ENCODE peak calls at places on chromosome 2, in five cellular contexts. One of them, this sample, is unnamed.
A peak's percentile ranks its signal among the peaks of the same experiment; 100 is the strongest.

GRCh38 chr2:157236404-157236803 is 21.1 kb upstream of the GALNT5 start:
- DNase-seq in NCI-H460: no peak
- DNase-seq in heart left ventricle: no peak
- DNase-seq in fibroblast of pulmonary artery: no peak
- DNase-seq in amygdala: no peak
- DNase-seq in this sample: no peak

GRCh38 chr2:170815311-170815710 is 1.4 kb upstream of the GAD1 start:
- DNase-seq in NCI-H460: no peak
- DNase-seq in amygdala: no peak
- DNase-seq in heart left ventricle: no peak
- DNase-seq in fibroblast of pulmonary artery: no peak
- DNase-seq in this sample: no peak

GRCh38 chr2:99911711-99912110 is 230.7 kb downstream of the AFF3 start:
- DNase-seq in heart left ventricle: no peak
- DNase-seq in fibroblast of pulmonary artery: no peak
- DNase-seq in NCI-H460: no peak
- DNase-seq in amygdala: no peak
- DNase-seq in this sample: no peak

GRCh38 chr2:200350796-200351195 is 44.3 kb downstream of the SPATS2L start:
- DNase-seq in amygdala: no peak
- DNase-seq in heart left ventricle: no peak
- DNase-seq in fibroblast of pulmonary artery: peak; percentile 79
- DNase-seq in NCI-H460: no peak
- DNase-seq in this sample: no peak

GRCh38 chr2:239236043-239236807 is 164.6 kb downstream of the HDAC4 start:
- DNase-seq in amygdala: no peak
- DNase-seq in heart left ventricle: no peak
- DNase-seq in fibroblast of pulmonary artery: no peak
- DNase-seq in NCI-H460: no peak
- DNase-seq in this sample: no peak

GRCh38 chr2:26318950-26319349 is 27.0 kb upstream of the SELENOI start:
- DNase-seq in NCI-H460: no peak
- DNase-seq in amygdala: no peak
- DNase-seq in fibroblast of pulmonary artery: no peak
- DNase-seq in heart left ventricle: no peak
- DNase-seq in this sample: peak; percentile 79

GRCh38 chr2:213238753-213239591 is 45.3 kb upstream of the SPAG16 start:
- DNase-seq in amygdala: no peak
- DNase-seq in heart left ventricle: no peak
- DNase-seq in NCI-H460: peak; percentile 24
- DNase-seq in fibroblast of pulmonary artery: peak; percentile 95
- DNase-seq in this sample: no peak

GRCh38 chr2:223853425-223853837 is 16.0 kb upstream of the AP1S3 start:
- DNase-seq in amygdala: no peak
- DNase-seq in fibroblast of pulmonary artery: no peak
- DNase-seq in heart left ventricle: no peak
- DNase-seq in NCI-H460: no peak
- DNase-seq in this sample: no peak

GRCh38 chr2:164538250-164538866 is 82.9 kb downstream of the GRB14 start:
- DNase-seq in amygdala: no peak
- DNase-seq in fibroblast of pulmonary artery: peak; percentile 59
- DNase-seq in heart left ventricle: no peak
- DNase-seq in NCI-H460: peak; percentile 36
- DNase-seq in this sample: no peak

GRCh38 chr2:72924353-72925240 is 7.3 kb downstream of the EMX1 start:
- DNase-seq in heart left ventricle: no peak
- DNase-seq in amygdala: no peak
- DNase-seq in fibroblast of pulmonary artery: no peak
- DNase-seq in NCI-H460: no peak
- DNase-seq in this sample: no peak

GRCh38 chr2:86541282-86541681 is 22.0 kb downstream of the CHMP3 start:
- DNase-seq in amygdala: no peak
- DNase-seq in heart left ventricle: no peak
- DNase-seq in fibroblast of pulmonary artery: peak; percentile 37
- DNase-seq in NCI-H460: no peak
- DNase-seq in this sample: no peak

GRCh38 chr2:88067189-88067588 is 436 bp upstream of the SMYD1 start:
- DNase-seq in NCI-H460: no peak
- DNase-seq in heart left ventricle: peak; percentile 61
- DNase-seq in fibroblast of pulmonary artery: no peak
- DNase-seq in amygdala: no peak
- DNase-seq in this sample: no peak

GRCh38 chr2:31138037-31138962 is at the start of gene GALNT14:
- DNase-seq in amygdala: peak; percentile 17
- DNase-seq in NCI-H460: peak; percentile 61
- DNase-seq in fibroblast of pulmonary artery: peak; percentile 9
- DNase-seq in heart left ventricle: peak; percentile 54
- DNase-seq in this sample: peak; percentile 54

GRCh38 chr2:167966367-167966766 is 281.0 kb downstream of the STK39 start:
- DNase-seq in NCI-H460: no peak
- DNase-seq in amygdala: no peak
- DNase-seq in heart left ventricle: no peak
- DNase-seq in fibroblast of pulmonary artery: no peak
- DNase-seq in this sample: no peak

GRCh38 chr2:156331572-156332451 is 709 bp downstream of the NR4A2 start:
- DNase-seq in amygdala: no peak
- DNase-seq in NCI-H460: peak; percentile 31
- DNase-seq in heart left ventricle: peak; percentile 67
- DNase-seq in fibroblast of pulmonary artery: peak; percentile 88
- DNase-seq in this sample: no peak

GRCh38 chr2:199703199-199703598 is 147.8 kb downstream of the FTCDNL1 start:
- DNase-seq in amygdala: no peak
- DNase-seq in fibroblast of pulmonary artery: no peak
- DNase-seq in NCI-H460: no peak
- DNase-seq in heart left ventricle: no peak
- DNase-seq in this sample: no peak

GRCh38 chr2:48527211-48527880 is 2.6 kb upstream of the STON1 start:
- DNase-seq in heart left ventricle: no peak
- DNase-seq in amygdala: no peak
- DNase-seq in fibroblast of pulmonary artery: peak; percentile 59
- DNase-seq in NCI-H460: no peak
- DNase-seq in this sample: no peak

GRCh38 chr2:221517362-221518121 is 54.6 kb downstream of the EPHA4 start:
- DNase-seq in NCI-H460: no peak
- DNase-seq in heart left ventricle: no peak
- DNase-seq in fibroblast of pulmonary artery: peak; percentile 42
- DNase-seq in amygdala: no peak
- DNase-seq in this sample: no peak

GRCh38 chr2:9380702-9381628 is 42.4 kb downstream of the ITGB1BP1 start:
- DNase-seq in amygdala: no peak
- DNase-seq in NCI-H460: no peak
- DNase-seq in heart left ventricle: no peak
- DNase-seq in fibroblast of pulmonary artery: peak; percentile 97
- DNase-seq in this sample: no peak

This sample was measured in dorsolateral prefrontal cortex.